ENCODE peak calls at places on chromosomes 12 and 14, in nine cellular contexts. G is EL; M is NCI-H1105 treated with DMSO at 0.1 percent for 48 hours; V is HepG2; J is PC-3; F is activated naive CD4-positive, alpha-beta T cell; T is thoracic aorta; U is HT1080; I is Right ventricle myocardium superior. N is an unnamed sample.

GRCh38 chr12:11885261-11886038 is 185.3 kb upstream of the BCL2L14 start:
- DNase-seq in U (peak), F (no peak), J (peak), V (peak), T (no peak), G (peak), I (no peak), M (peak), N (no peak)

GRCh38 chr12:53676715-53677611 is 1.1 kb upstream of the ATP5MC2 start:
- DNase-seq in I (peak), T (no peak), V (no peak), G (peak), M (no peak), F (no peak), J (no peak), U (no peak), N (no peak)

GRCh38 chr12:12521923-12522322 is 40.7 kb downstream of the DUSP16 start:
- DNase-seq in T (no peak), U (no peak), I (no peak), G (no peak), M (no peak), F (no peak), J (no peak), V (no peak), N (no peak)

GRCh38 chr14:54565236-54566151 is 1.4 kb upstream of the SAMD4A start:
- DNase-seq in U (peak), F (peak), T (peak), M (peak), J (peak), V (peak), I (peak), G (peak), N (peak)

GRCh38 chr12:104694161-104694560 is 237.4 kb downstream of the CHST11 start:
- DNase-seq in G (no peak), T (no peak), M (no peak), F (no peak), U (no peak), J (no peak), I (no peak), V (no peak), N (no peak)

GRCh38 chr14:63777024-63777423 is 49.2 kb upstream of the SGPP1 start:
- DNase-seq in T (no peak), J (peak), U (peak), V (peak), G (peak), I (no peak), M (no peak), F (no peak), N (no peak)

GRCh38 chr14:96881713-96882112 is 84.5 kb downstream of the VRK1 start:
- DNase-seq in I (no peak), G (no peak), U (no peak), M (no peak), F (no peak), V (no peak), J (no peak), T (no peak), N (no peak)

GRCh38 chr12:33945438-33945784 is 76.9 kb upstream of the ALG10 start:
- DNase-seq in I (no peak), U (no peak), F (no peak), M (no peak), V (no peak), T (no peak), J (no peak), G (no peak), N (no peak)

GRCh38 chr14:99760817-99761216 is 32.4 kb upstream of the EML1 start:
- DNase-seq in G (no peak), M (no peak), F (no peak), T (no peak), U (no peak), V (no peak), J (no peak), I (no peak), N (no peak)

GRCh38 chr12:88624911-88625310 is 44.6 kb upstream of the KITLG start:
- DNase-seq in F (no peak), T (no peak), U (peak), G (peak), V (no peak), I (no peak), J (peak), M (no peak), N (no peak)

GRCh38 chr14:101243587-101244338 is 317.5 kb upstream of the DIO3 start:
- DNase-seq in F (no peak), G (no peak), U (no peak), T (no peak), J (no peak), I (no peak), M (no peak), V (no peak), N (no peak)

GRCh38 chr14:23556700-23557440 is 799 bp downstream of the THTPA start:
- DNase-seq in T (no peak), V (no peak), U (no peak), G (peak), F (no peak), M (no peak), I (no peak), J (peak), N (no peak)

GRCh38 chr12:18849761-18850160 is 111.8 kb downstream of the CAPZA3 start:
- DNase-seq in F (no peak), J (no peak), M (no peak), T (no peak), V (no peak), U (no peak), I (no peak), G (no peak), N (no peak)

GRCh38 chr12:70196732-70197361 is 46.4 kb upstream of the CNOT2 start:
- DNase-seq in I (no peak), F (no peak), J (no peak), M (no peak), G (no peak), V (no peak), U (peak), T (no peak), N (no peak)

GRCh38 chr14:101186544-101186943 is 283.0 kb upstream of the RTL1 start:
- DNase-seq in U (no peak), M (no peak), G (no peak), T (no peak), F (no peak), I (no peak), V (no peak), J (no peak), N (no peak)

GRCh38 chr14:73753887-73754880 is 40.0 kb upstream of the PNMA1 start:
- DNase-seq in G (peak), J (peak), U (no peak), F (no peak), T (no peak), V (no peak), I (no peak), M (no peak), N (no peak)

GRCh38 chr14:67940894-67941455 is 121.4 kb downstream of the RAD51B start:
- DNase-seq in F (no peak), T (no peak), U (peak), M (no peak), G (peak), I (no peak), J (peak), V (no peak), N (no peak)

GRCh38 chr14:22147716-22148115 is 441.3 kb downstream of the DAD1 start:
- DNase-seq in I (no peak), J (peak), G (no peak), F (no peak), T (no peak), U (no peak), V (no peak), M (no peak), N (no peak)

GRCh38 chr12:110281549-110282342 is 699 bp downstream of the ATP2A2 start:
- DNase-seq in J (peak), U (peak), I (peak), M (peak), T (no peak), F (peak), V (no peak), G (peak), N (peak)

GRCh38 chr12:52552055-52552454 is 890 bp downstream of the KRT71 start:
- DNase-seq in U (no peak), G (no peak), T (no peak), I (no peak), M (no peak), F (no peak), J (no peak), V (no peak), N (no peak)

GRCh38 chr12:32482226-32482625 is 82.9 kb downstream of the FGD4 start:
- DNase-seq in I (no peak), M (no peak), F (no peak), V (no peak), T (no peak), U (no peak), G (no peak), J (no peak), N (no peak)

GRCh38 chr12:83573676-83574075 is 887.0 kb downstream of the TMTC2 start:
- DNase-seq in U (peak), J (peak), F (no peak), M (no peak), I (peak), G (peak), T (no peak), V (no peak), N (no peak)

GRCh38 chr12:68001486-68002466 is 12.5 kb downstream of the IFNG-AS1 start:
- DNase-seq in V (no peak), T (no peak), M (peak), F (no peak), I (no peak), U (peak), G (peak), J (peak), N (no peak)

GRCh38 chr12:10740182-10740581 is 17.1 kb upstream of the YBX3 start:
- DNase-seq in T (no peak), U (peak), J (peak), F (no peak), G (no peak), I (no peak), M (no peak), V (peak), N (no peak)

GRCh38 chr12:56763753-56764657 is 881 bp downstream of the HSD17B6 start:
- DNase-seq in J (peak), M (no peak), F (no peak), V (no peak), G (peak), T (no peak), I (no peak), U (peak), N (no peak)

GRCh38 chr12:130240831-130241590 is 78.7 kb downstream of the FZD10 start:
- DNase-seq in T (no peak), J (no peak), G (no peak), F (no peak), V (no peak), I (no peak), M (no peak), U (no peak), N (no peak)

GRCh38 chr14:94125659-94126418 is 3.6 kb downstream of the IFI27L2 start:
- DNase-seq in M (no peak), U (no peak), T (no peak), J (no peak), F (no peak), I (no peak), G (no peak), V (no peak), N (no peak)

GRCh38 chr14:32259368-32260013 is 56.4 kb upstream of the RNU6-8 start:
- DNase-seq in V (peak), G (peak), J (peak), T (no peak), F (no peak), M (no peak), I (no peak), U (peak), N (no peak)

N was measured in effector CD8-positive, alpha-beta T cell.